ENCODE peak calls at places on chromosome 19, in four cellular contexts. One of them, this sample, is unnamed.

GRCh38 chr19:51647318-51647717 is 693 bp upstream of the SIGLEC14 start:
- DNase-seq in DND-41: no peak
- DNase-seq in H1: no peak
- DNase-seq in CD8-positive, alpha-beta T cell: no peak
- DNase-seq in this sample: no peak

GRCh38 chr19:47446534-47447469 is 24.9 kb downstream of the SLC8A2 start:
- DNase-seq in DND-41: no peak
- DNase-seq in H1: peak; percentile 79
- DNase-seq in CD8-positive, alpha-beta T cell: no peak
- DNase-seq in this sample: no peak

GRCh38 chr19:30450101-30450500 is 77.9 kb downstream of the ZNF536 start:
- DNase-seq in DND-41: peak; percentile 54
- DNase-seq in H1: peak; percentile 15
- DNase-seq in CD8-positive, alpha-beta T cell: no peak
- DNase-seq in this sample: no peak

GRCh38 chr19:10769533-10770491 is 51.9 kb downstream of the DNM2 start:
- DNase-seq in DND-41: no peak
- DNase-seq in H1: no peak
- DNase-seq in CD8-positive, alpha-beta T cell: no peak
- DNase-seq in this sample: no peak

GRCh38 chr19:51086153-51086850 is 3.6 kb upstream of the KLK14 start:
- DNase-seq in DND-41: no peak
- DNase-seq in H1: no peak
- DNase-seq in CD8-positive, alpha-beta T cell: no peak
- DNase-seq in this sample: no peak

GRCh38 chr19:8308891-8309291 is 733 bp upstream of the CD320 start:
- DNase-seq in DND-41: peak; percentile 4
- DNase-seq in H1: no peak
- DNase-seq in CD8-positive, alpha-beta T cell: no peak
- DNase-seq in this sample: no peak

GRCh38 chr19:18865973-18866799 is 29.8 kb downstream of the CERS1 start:
- DNase-seq in DND-41: peak; percentile 29
- DNase-seq in H1: no peak
- DNase-seq in CD8-positive, alpha-beta T cell: peak; percentile 43
- DNase-seq in this sample: peak; percentile 60

GRCh38 chr19:50657672-50658437 is 8.6 kb downstream of the C19orf81 start:
- DNase-seq in DND-41: peak; percentile 89
- DNase-seq in H1: peak; percentile 98
- DNase-seq in CD8-positive, alpha-beta T cell: peak; percentile 62
- DNase-seq in this sample: peak; percentile 75

GRCh38 chr19:13998426-13998825 is 7.7 kb downstream of the RFX1 start:
- DNase-seq in DND-41: no peak
- DNase-seq in H1: no peak
- DNase-seq in CD8-positive, alpha-beta T cell: no peak
- DNase-seq in this sample: no peak

GRCh38 chr19:43316591-43317319 is 36.7 kb upstream of the CD177 start:
- DNase-seq in DND-41: no peak
- DNase-seq in H1: peak; percentile 17
- DNase-seq in CD8-positive, alpha-beta T cell: no peak
- DNase-seq in this sample: no peak
- TF ChIP-seq CTCF in DND-41: peak; percentile 44
- TF ChIP-seq CTCF in H1: peak; percentile 85
- TF ChIP-seq CTCF in CD8-positive, alpha-beta T cell: no peak
- TF ChIP-seq CTCF in this sample: no peak

GRCh38 chr19:2054763-2055162 is 3.7 kb upstream of the MKNK2 start:
- DNase-seq in DND-41: no peak
- DNase-seq in H1: no peak
- DNase-seq in CD8-positive, alpha-beta T cell: no peak
- DNase-seq in this sample: no peak

GRCh38 chr19:2053601-2054389 is 2.8 kb upstream of the MKNK2 start:
- DNase-seq in DND-41: no peak
- DNase-seq in H1: no peak
- DNase-seq in CD8-positive, alpha-beta T cell: no peak
- DNase-seq in this sample: no peak

GRCh38 chr19:2057484-2058469 is 6.7 kb upstream of the MKNK2 start:
- DNase-seq in DND-41: no peak
- DNase-seq in H1: no peak
- DNase-seq in CD8-positive, alpha-beta T cell: no peak
- DNase-seq in this sample: no peak

GRCh38 chr19:2056810-2057192 is 5.8 kb upstream of the MKNK2 start:
- DNase-seq in DND-41: no peak
- DNase-seq in H1: no peak
- DNase-seq in CD8-positive, alpha-beta T cell: no peak
- DNase-seq in this sample: no peak

GRCh38 chr19:2055871-2056809 is 5.1 kb upstream of the MKNK2 start:
- DNase-seq in DND-41: peak; percentile 65
- DNase-seq in H1: no peak
- DNase-seq in CD8-positive, alpha-beta T cell: no peak
- DNase-seq in this sample: no peak
- TF ChIP-seq CTCF in DND-41: no peak
- TF ChIP-seq CTCF in H1: no peak
- TF ChIP-seq CTCF in CD8-positive, alpha-beta T cell: no peak
- TF ChIP-seq CTCF in this sample: no peak

GRCh38 chr19:58007285-58007684 is 4.7 kb upstream of the ZNF606 start:
- DNase-seq in DND-41: peak; percentile 30
- DNase-seq in H1: no peak
- DNase-seq in CD8-positive, alpha-beta T cell: no peak
- DNase-seq in this sample: no peak
- TF ChIP-seq CTCF in DND-41: peak; percentile 48
- TF ChIP-seq CTCF in H1: peak; percentile 7
- TF ChIP-seq CTCF in CD8-positive, alpha-beta T cell: no peak
- TF ChIP-seq CTCF in this sample: no peak

DNA sequence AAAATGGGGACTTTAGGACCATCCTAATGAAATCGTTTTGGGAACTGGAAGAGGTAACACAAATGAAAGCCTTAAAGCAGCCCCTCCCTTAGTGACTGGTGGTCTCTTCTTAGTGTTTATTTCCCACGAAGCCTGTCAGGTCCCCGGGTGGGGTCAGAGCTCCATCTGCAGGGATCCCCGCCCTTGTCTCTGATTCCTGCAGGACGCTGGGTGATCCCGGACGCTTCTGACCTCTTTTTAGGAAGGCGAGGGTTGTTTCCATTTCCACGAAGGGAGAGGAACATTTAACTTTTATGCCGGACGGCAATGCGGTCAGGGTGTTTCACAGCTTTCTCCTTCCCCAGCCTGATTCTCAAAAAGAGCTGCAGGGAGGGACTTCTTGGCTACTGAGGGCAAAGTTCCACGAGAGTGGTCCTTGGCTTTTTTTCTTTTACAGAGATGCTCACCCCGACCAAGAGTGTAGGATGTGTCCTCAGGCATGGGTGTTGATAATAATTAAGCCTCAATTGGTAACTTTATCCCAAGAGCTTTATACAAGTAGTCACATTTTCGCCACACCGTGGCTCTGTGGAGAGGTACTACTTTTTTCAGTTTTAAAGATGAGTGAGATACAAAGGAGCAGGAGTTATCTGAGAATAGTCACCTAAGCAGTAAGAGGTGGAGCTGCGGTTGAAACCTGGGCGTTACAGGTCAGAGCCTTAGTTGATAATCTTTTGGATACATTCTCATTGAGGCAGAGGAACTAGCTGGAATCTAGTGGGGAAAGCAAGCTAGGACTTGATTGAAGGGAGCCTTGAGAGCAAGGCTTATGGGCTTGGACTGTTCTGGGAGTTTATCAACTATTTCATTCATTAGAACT is 813 bp downstream of the ZNF284 start:
- DNase-seq in DND-41: peak; percentile 17
- DNase-seq in H1: no peak
- DNase-seq in CD8-positive, alpha-beta T cell: no peak
- DNase-seq in this sample: no peak
- TF ChIP-seq CTCF in DND-41: peak; percentile 39
- TF ChIP-seq CTCF in H1: no peak
- TF ChIP-seq CTCF in CD8-positive, alpha-beta T cell: no peak
- TF ChIP-seq CTCF in this sample: no peak

DNA sequence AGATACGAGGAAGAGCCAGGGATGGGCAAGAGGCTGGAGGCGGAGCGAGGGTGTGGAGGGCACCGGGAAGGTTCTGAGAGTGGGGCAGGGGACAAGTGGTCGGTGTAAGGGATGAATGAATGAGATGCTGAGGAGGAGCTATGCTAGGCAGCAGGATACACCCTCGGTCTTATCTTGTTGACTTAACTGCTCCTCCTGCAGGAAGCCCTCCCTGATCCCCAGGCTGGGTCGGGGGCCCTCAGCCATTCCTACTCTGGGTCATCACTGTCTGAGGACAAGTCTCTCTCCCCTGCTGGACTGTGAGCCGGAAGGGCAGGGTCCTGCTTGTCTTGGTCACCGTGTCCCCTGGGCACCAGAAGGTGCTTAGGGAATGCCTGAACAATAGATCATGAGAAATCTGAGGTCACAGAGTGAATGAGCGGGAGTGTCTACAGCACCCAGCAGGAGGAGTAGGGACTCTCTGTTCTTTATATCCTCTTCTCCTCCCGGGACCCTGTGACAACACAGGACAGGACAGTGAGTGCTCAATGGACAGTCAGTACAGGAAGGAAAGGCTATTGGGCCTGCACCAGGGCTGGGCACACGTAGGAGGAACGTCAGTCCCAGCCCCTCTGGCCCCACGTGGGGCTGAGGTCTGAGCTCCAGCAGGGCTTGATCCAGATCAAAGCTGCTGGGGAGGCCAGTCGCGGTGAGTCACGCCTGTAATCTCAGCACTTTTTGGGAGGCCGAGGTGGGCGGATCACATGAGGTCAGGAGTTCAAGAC is 6.5 kb downstream of the NKPD1 start:
- DNase-seq in DND-41: no peak
- DNase-seq in H1: no peak
- DNase-seq in CD8-positive, alpha-beta T cell: no peak
- DNase-seq in this sample: no peak
- TF ChIP-seq CTCF in DND-41: no peak
- TF ChIP-seq CTCF in H1: no peak
- TF ChIP-seq CTCF in CD8-positive, alpha-beta T cell: no peak
- TF ChIP-seq CTCF in this sample: no peak

GRCh38 chr19:6011206-6011605 is 33.3 kb upstream of the RANBP3 start:
- DNase-seq in DND-41: no peak
- DNase-seq in H1: no peak
- DNase-seq in CD8-positive, alpha-beta T cell: no peak
- DNase-seq in this sample: no peak

GRCh38 chr19:6012416-6013170 is 34.7 kb upstream of the RANBP3 start:
- DNase-seq in DND-41: no peak
- DNase-seq in H1: no peak
- DNase-seq in CD8-positive, alpha-beta T cell: no peak
- DNase-seq in this sample: no peak

GRCh38 chr19:6010107-6010506 is 32.2 kb upstream of the RANBP3 start:
- DNase-seq in DND-41: no peak
- DNase-seq in H1: no peak
- DNase-seq in CD8-positive, alpha-beta T cell: no peak
- DNase-seq in this sample: no peak

GRCh38 chr19:6014551-6015135 is 36.7 kb upstream of the RANBP3 start:
- DNase-seq in DND-41: no peak
- DNase-seq in H1: no peak
- DNase-seq in CD8-positive, alpha-beta T cell: no peak
- DNase-seq in this sample: no peak

GRCh38 chr19:6011794-6012193 is 33.9 kb upstream of the RANBP3 start:
- DNase-seq in DND-41: no peak
- DNase-seq in H1: no peak
- DNase-seq in CD8-positive, alpha-beta T cell: no peak
- DNase-seq in this sample: no peak
- TF ChIP-seq CTCF in DND-41: no peak
- TF ChIP-seq CTCF in H1: no peak
- TF ChIP-seq CTCF in CD8-positive, alpha-beta T cell: no peak
- TF ChIP-seq CTCF in this sample: no peak

DNA sequence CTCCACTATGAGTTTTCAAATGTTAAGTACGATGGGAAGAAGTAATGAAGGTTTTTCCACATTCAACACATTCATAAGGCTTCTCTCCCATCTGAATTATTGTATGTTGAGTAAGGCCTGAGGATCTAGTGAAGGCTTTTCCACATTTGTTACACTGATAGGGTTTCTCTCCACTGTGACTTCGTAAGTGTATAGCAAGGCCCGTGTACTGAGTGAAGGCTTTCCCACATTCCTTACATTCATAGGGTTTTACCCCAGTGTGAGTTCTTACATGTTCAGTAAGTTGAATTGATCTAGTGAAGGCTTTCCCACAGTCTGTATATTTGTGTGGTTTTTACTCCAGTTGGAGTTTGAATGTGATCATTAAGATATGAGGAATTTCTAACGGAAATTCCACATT is 44.4 kb downstream of the ZNF846 start:
- DNase-seq in DND-41: no peak
- DNase-seq in H1: no peak
- DNase-seq in CD8-positive, alpha-beta T cell: no peak
- DNase-seq in this sample: no peak
- TF ChIP-seq CTCF in DND-41: no peak
- TF ChIP-seq CTCF in H1: no peak
- TF ChIP-seq CTCF in CD8-positive, alpha-beta T cell: no peak
- TF ChIP-seq CTCF in this sample: no peak

DNA sequence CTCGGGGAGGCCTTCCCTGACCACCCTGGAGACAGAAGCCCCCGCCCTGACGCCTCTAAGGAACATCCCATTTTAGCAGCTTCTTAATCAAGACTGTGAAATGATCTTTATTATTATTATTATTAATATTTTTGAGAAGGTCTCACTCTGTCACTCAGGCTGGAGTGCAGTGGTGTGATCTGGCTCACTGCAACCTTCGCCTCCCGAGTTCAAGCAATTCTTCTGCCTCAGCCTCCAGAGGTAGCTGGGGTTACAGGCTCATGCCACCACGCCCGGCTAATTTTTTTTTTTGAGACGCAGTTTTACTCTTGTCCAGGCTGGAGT is 3.6 kb upstream of the DAND5 start:
- DNase-seq in DND-41: no peak
- DNase-seq in H1: no peak
- DNase-seq in CD8-positive, alpha-beta T cell: no peak
- DNase-seq in this sample: no peak
- TF ChIP-seq CTCF in DND-41: no peak
- TF ChIP-seq CTCF in H1: no peak
- TF ChIP-seq CTCF in CD8-positive, alpha-beta T cell: no peak
- TF ChIP-seq CTCF in this sample: no peak

This sample was measured in natural killer cell.